ENCODE peak calls at places on chromosomes 3 and 15, in eight cellular contexts. B is heart left ventricle, L is left ventricle myocardium inferior, Y is AG10803, S is choroid plexus epithelial cell, P is ovary, U is neural crest cell, K is BE2C. Q is an unnamed sample.
A peak's percentile ranks its signal among the peaks of the same experiment; 100 is the strongest.

GRCh38 chr15:45048784-45049631 is 26.0 kb downstream of the SORD start:
- DNase-seq in U (no peak), S (peak; percentile 45), K (no peak), Y (no peak), P (no peak), L (no peak), B (peak; percentile 21), Q (no peak)

GRCh38 chr3:198079771-198080520 is 119.9 kb downstream of the LMLN start:
- DNase-seq in P (no peak), B (peak; percentile 35), K (peak; percentile 5), S (peak; percentile 23), Y (no peak), U (peak; percentile 20), L (no peak), Q (no peak)

GRCh38 chr3:11642455-11643162 is 1.1 kb downstream of the VGLL4 start:
- DNase-seq in U (peak; percentile 37), L (peak; percentile 83), P (peak; percentile 85), B (peak; percentile 90), K (peak; percentile 63), Y (peak; percentile 92), S (peak; percentile 90), Q (peak; percentile 84)

GRCh38 chr3:172946061-172946460 is 195.0 kb downstream of the SPATA16 start:
- DNase-seq in K (no peak), L (no peak), U (no peak), P (no peak), B (no peak), S (no peak), Y (no peak), Q (no peak)

GRCh38 chr15:43896543-43896942 is 69.7 kb downstream of the WDR76 start:
- DNase-seq in K (no peak), B (no peak), L (no peak), Y (no peak), U (no peak), S (no peak), P (no peak), Q (no peak)

GRCh38 chr15:31271706-31272557 is 54.7 kb upstream of the KLF13 start:
- DNase-seq in B (peak; percentile 15), K (no peak), L (no peak), S (no peak), Y (no peak), P (peak; percentile 19), U (no peak), Q (no peak)

GRCh38 chr15:75694241-75695182 is 18.1 kb downstream of the CSPG4 start:
- DNase-seq in B (peak; percentile 86), Y (peak; percentile 97), K (peak; percentile 94), S (peak; percentile 94), P (peak; percentile 91), L (peak; percentile 76), U (peak; percentile 27), Q (peak; percentile 44)

GRCh38 chr3:10549617-10550228 is 44.3 kb upstream of the ATP2B2 start:
- DNase-seq in U (no peak), Y (no peak), B (no peak), P (no peak), L (no peak), S (no peak), K (no peak), Q (no peak)

GRCh38 chr3:191263365-191263764 is 64.3 kb downstream of the OSTN start:
- DNase-seq in U (no peak), S (no peak), K (no peak), P (no peak), L (no peak), Y (no peak), B (no peak), Q (no peak)

GRCh38 chr15:62472616-62473299 is 307.7 kb upstream of the C2CD4B start:
- DNase-seq in B (peak; percentile 78), L (peak; percentile 40), Y (no peak), S (no peak), P (no peak), K (no peak), U (no peak), Q (no peak)

GRCh38 chr3:126287536-126288181 is 69.5 kb downstream of the KLF15 start:
- DNase-seq in K (peak; percentile 79), P (peak; percentile 85), Y (peak; percentile 48), U (peak; percentile 62), B (peak; percentile 75), S (peak; percentile 49), L (peak; percentile 72), Q (peak; percentile 51)

GRCh38 chr15:98674336-98674735 is 26.0 kb downstream of the IGF1R start:
- DNase-seq in P (no peak), L (no peak), B (no peak), U (no peak), S (no peak), K (no peak), Y (no peak), Q (no peak)

GRCh38 chr15:100873029-100873677 is 6.5 kb upstream of the ALDH1A3 start:
- DNase-seq in L (no peak), K (peak; percentile 59), U (peak; percentile 56), S (peak; percentile 94), Y (peak; percentile 95), B (peak; percentile 51), P (no peak), Q (peak; percentile 70)

DNA sequence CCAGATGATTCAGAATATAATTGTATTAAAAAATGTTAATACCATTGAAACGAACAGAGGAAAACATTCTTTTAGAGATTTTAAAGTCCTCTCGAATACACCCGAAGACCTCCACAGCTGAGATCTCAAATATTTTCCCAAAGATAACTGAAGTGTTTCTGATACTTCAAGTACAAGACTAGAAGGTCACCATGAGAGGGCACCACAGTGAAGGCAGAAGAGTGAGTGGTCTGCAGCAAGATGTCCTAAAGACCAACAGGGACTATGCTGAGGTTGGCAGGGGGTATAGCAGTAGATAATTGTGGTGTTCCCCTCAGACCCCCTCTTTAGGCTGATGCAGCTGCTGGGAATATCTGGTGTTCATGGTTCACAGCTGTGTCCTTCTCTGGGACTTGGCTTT is 156.5 kb downstream of the PDCD6IP start:
- DNase-seq in L (no peak), Y (no peak), K (no peak), U (no peak), B (no peak), S (no peak), P (no peak), Q (no peak)
- TF ChIP-seq CTCF in L (no peak), Y (no peak), K (no peak), U (peak; percentile 39), B (no peak), S (no peak), P (no peak), Q (no peak)

GRCh38 chr15:96359371-96359771 is 28.9 kb downstream of the NR2F2 start:
- DNase-seq in L (no peak), U (no peak), B (no peak), Y (no peak), S (no peak), P (no peak), K (no peak), Q (no peak)

GRCh38 chr15:96358795-96359190 is 28.3 kb downstream of the NR2F2 start:
- DNase-seq in B (no peak), S (no peak), K (no peak), L (no peak), U (no peak), Y (no peak), P (no peak), Q (no peak)

GRCh38 chr15:96361309-96362000 is 31.0 kb downstream of the NR2F2 start:
- DNase-seq in K (no peak), Y (no peak), U (no peak), S (no peak), L (no peak), P (no peak), B (no peak), Q (no peak)

GRCh38 chr15:96360581-96361308 is 30.2 kb downstream of the NR2F2 start:
- DNase-seq in S (no peak), U (no peak), Y (no peak), B (no peak), K (no peak), L (no peak), P (no peak), Q (no peak)

DNA sequence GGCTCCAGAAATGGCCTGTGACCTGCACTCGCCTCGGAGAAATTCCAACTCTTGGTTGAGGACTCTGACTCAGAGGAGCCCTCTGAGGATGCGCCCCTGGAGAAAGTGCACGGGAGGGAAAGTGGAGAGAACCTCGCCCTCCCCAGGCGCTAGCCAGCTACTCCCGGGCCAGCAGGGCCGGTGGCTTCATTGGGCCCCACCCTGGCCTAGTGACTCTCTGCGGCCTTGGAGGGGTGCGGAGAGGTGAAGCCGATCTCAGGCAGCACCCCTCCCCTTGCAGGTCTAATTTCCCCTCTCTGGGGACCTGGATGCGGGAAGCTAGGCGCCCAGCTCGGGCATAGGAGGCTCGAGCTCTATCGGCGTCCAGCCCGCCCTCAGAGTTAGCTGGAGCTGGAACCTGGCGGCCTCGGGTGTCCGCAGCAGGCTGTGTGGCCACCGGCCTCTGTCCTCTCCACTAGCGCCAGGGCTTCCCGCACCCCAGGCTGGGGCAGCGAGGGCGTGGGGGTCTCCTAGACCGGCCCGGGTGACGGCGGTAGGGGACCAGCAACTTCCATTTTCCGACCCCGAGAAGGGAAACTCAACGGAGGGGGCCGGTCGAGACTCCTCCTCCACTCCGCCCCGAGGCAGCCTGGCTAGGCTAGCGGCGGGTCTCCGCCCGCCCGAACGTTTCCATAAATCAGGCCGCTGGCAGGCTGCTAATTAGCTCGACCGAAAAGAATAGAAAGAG is 29.4 kb downstream of the NR2F2 start:
- DNase-seq in P (peak; percentile 73), Y (no peak), K (no peak), S (peak; percentile 51), U (no peak), L (no peak), B (no peak), Q (no peak)
- TF ChIP-seq CTCF in P (no peak), Y (no peak), K (no peak), S (no peak), U (no peak), L (no peak), B (no peak), Q (no peak)

DNA sequence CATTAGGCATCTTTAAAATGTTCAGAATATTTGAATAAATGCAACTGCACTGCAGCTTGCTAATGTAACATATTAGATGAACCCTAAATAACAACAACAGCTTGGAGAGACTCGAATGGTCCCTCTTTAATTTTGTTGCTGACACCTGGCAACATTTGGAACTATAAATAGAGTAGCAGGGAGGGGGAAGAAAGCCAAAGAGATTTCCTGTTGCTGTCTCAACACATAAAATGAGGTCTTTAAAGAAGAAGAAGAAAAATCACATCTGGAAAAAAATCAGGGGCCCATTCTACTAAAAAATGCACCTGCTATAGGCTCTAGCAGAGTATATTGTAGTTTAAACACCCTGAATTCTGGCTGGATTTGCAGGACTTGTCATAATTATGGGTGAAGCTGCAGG is 49.9 kb upstream of the DPPA4 start:
- DNase-seq in U (no peak), S (no peak), B (no peak), K (no peak), P (no peak), Y (no peak), L (no peak), Q (no peak)
- TF ChIP-seq CTCF in U (no peak), S (no peak), B (no peak), K (no peak), P (no peak), Y (no peak), L (no peak), Q (no peak)

GRCh38 chr3:134378384-134378783 is 4.1 kb upstream of the AMOTL2 start:
- DNase-seq in K (peak; percentile 28), B (peak; percentile 76), P (no peak), L (no peak), U (no peak), Y (no peak), S (peak; percentile 57), Q (peak; percentile 51)
- TF ChIP-seq CTCF in K (peak; percentile 54), B (peak; percentile 62), P (no peak), L (peak; percentile 76), U (peak; percentile 48), Y (peak; percentile 9), S (peak; percentile 68), Q (peak; percentile 52)

GRCh38 chr3:129441782-129442181 is 1.8 kb downstream of the IFT122 start:
- DNase-seq in U (no peak), L (no peak), P (peak; percentile 57), K (peak; percentile 25), B (peak; percentile 54), S (peak; percentile 71), Y (peak; percentile 85), Q (no peak)
- TF ChIP-seq CTCF in U (no peak), L (no peak), P (no peak), K (peak; percentile 20), B (no peak), S (peak; percentile 30), Y (peak; percentile 34), Q (no peak)